ENCODE peak calls at places on chromosome 16, in six cellular contexts. G is stomach, W is HCT116, R is foreskin fibroblast, Y is left lung, C is fibroblast of pulmonary artery. V is an unnamed sample.

GRCh38 chr16:86575754-86576557 is 2.4 kb upstream of the FOXL1 start:
- DNase-seq in W (peak), C (peak), Y (no peak), R (peak), G (peak), V (peak)

GRCh38 chr16:67277999-67278772 is 1.1 kb upstream of the PLEKHG4 start:
- DNase-seq in R (peak), Y (no peak), C (peak), W (no peak), G (no peak), V (no peak)

GRCh38 chr16:2152695-2153506 is 2.7 kb upstream of the TRAF7 start:
- DNase-seq in Y (no peak), G (peak), R (peak), W (no peak), C (no peak), V (no peak)

GRCh38 chr16:65889533-65889966 is 476.9 kb upstream of the CDH5 start:
- DNase-seq in G (no peak), W (no peak), R (no peak), Y (no peak), C (no peak), V (peak)

GRCh38 chr16:58219432-58219831 is 21.5 kb upstream of the CSNK2A2 start:
- DNase-seq in G (no peak), C (no peak), W (no peak), R (no peak), Y (no peak), V (no peak)

GRCh38 chr16:79970551-79971236 is 370.2 kb upstream of the MAF start:
- DNase-seq in W (no peak), Y (no peak), R (no peak), C (peak), G (no peak), V (peak)

GRCh38 chr16:21563676-21564075 is 35.7 kb upstream of the METTL9 start:
- DNase-seq in Y (no peak), C (no peak), R (no peak), W (no peak), G (no peak), V (no peak)

GRCh38 chr16:71350821-71351557 is 7.5 kb upstream of the CALB2 start:
- DNase-seq in Y (no peak), W (no peak), R (no peak), C (no peak), G (no peak), V (no peak)

GRCh38 chr16:79891458-79891857 is 290.9 kb upstream of the MAF start:
- DNase-seq in R (no peak), C (no peak), Y (no peak), W (no peak), G (no peak), V (no peak)

GRCh38 chr16:89230210-89230609 is 12.7 kb downstream of the ZNF778 start:
- DNase-seq in R (no peak), C (no peak), G (no peak), W (no peak), Y (no peak), V (no peak)

GRCh38 chr16:24493859-24494258 is 45.5 kb upstream of the RBBP6 start:
- DNase-seq in G (no peak), W (no peak), R (no peak), C (no peak), Y (no peak), V (no peak)

GRCh38 chr16:52453661-52454060 is 93.3 kb downstream of the TOX3 start:
- DNase-seq in W (no peak), C (no peak), G (no peak), Y (no peak), R (no peak), V (no peak)

GRCh38 chr16:67017810-67018488 is 11.0 kb upstream of the CBFB start:
- DNase-seq in R (peak), Y (peak), W (peak), C (peak), G (peak), V (peak)

GRCh38 chr16:85416267-85417109 is 196.6 kb upstream of the GSE1 start:
- DNase-seq in G (peak), Y (peak), W (peak), R (peak), C (peak), V (peak)

GRCh38 chr16:11233727-11234376 is 22.2 kb downstream of the SOCS1 start:
- DNase-seq in C (no peak), G (no peak), W (no peak), Y (no peak), R (no peak), V (no peak)

GRCh38 chr16:25868966-25869365 is 177.2 kb downstream of the HS3ST4 start:
- DNase-seq in W (no peak), G (no peak), C (no peak), R (no peak), Y (no peak), V (no peak)

GRCh38 chr16:31131841-31132271 is 3.7 kb downstream of the PRSS8 start:
- DNase-seq in Y (no peak), C (no peak), G (peak), W (no peak), R (no peak), V (no peak)

GRCh38 chr16:65071371-65072311 is 50.2 kb downstream of the CDH11 start:
- DNase-seq in W (no peak), R (peak), Y (no peak), C (peak), G (no peak), V (no peak)

GRCh38 chr16:25512041-25512440 is 179.7 kb upstream of the HS3ST4 start:
- DNase-seq in Y (no peak), R (no peak), C (no peak), W (no peak), G (no peak), V (no peak)

GRCh38 chr16:19367335-19367734 is 50.3 kb upstream of the TMC5 start:
- DNase-seq in R (no peak), W (no peak), G (no peak), C (no peak), Y (no peak), V (no peak)

GRCh38 chr16:590875-591200 is 972 bp downstream of the RAB40C start:
- DNase-seq in Y (no peak), W (no peak), G (no peak), R (no peak), C (no peak), V (no peak)
- H3K4me3 ChIP-seq in Y (peak), W (peak), G (peak), R (peak), C (peak), V (peak)

GRCh38 chr16:48810436-48810802 is 200.4 kb upstream of the N4BP1 start:
- DNase-seq in Y (no peak), G (no peak), W (no peak), R (no peak), C (no peak), V (no peak)
- H3K4me3 ChIP-seq in Y (no peak), G (peak), W (no peak), R (no peak), C (no peak), V (no peak)

GRCh38 chr16:5678371-5678770 is 580.8 kb upstream of the EEF2KMT start:
- DNase-seq in G (no peak), R (no peak), W (no peak), Y (no peak), C (no peak), V (no peak)
- H3K4me3 ChIP-seq in G (no peak), R (no peak), W (no peak), Y (no peak), C (no peak), V (no peak)

GRCh38 chr16:9389543-9390207 is 298.2 kb downstream of the HAPSTR1 start:
- DNase-seq in W (no peak), C (no peak), R (no peak), Y (no peak), G (no peak), V (no peak)
- H3K4me3 ChIP-seq in W (no peak), C (no peak), R (no peak), Y (no peak), G (no peak), V (no peak)

DNA sequence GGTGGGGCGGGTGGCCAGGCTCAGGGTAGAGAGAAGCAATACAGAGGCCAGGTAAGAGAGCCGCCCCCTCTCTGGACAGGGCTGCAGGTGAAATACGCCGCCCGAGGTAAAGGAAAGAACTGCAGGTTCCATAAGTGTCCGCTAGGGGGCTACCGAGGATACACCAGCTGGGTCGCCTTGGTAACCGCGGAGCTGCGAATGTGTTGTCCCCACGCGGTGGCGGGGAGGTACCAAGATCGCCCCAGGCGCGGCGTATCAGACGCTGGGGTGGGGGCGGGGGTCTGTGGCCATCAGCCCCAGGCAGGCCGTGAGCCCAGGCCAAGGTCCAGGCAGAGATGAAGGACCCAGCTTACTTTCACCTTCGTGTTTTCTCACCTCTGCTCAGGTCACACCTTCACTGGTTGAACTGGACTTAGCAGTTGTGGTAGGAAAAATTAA is 18.4 kb upstream of the ZFP90 start:
- DNase-seq in G (peak), C (peak), R (peak), Y (peak), W (peak), V (peak)
- H3K4me3 ChIP-seq in G (peak), C (peak), R (peak), Y (no peak), W (no peak), V (peak)

GRCh38 chr16:54430491-54431030 is 144.0 kb upstream of the IRX3 start:
- DNase-seq in R (peak), W (no peak), Y (no peak), C (peak), G (no peak), V (no peak)
- H3K4me3 ChIP-seq in R (peak), W (no peak), Y (no peak), C (no peak), G (no peak), V (no peak)

GRCh38 chr16:84283314-84284167 is 11.1 kb upstream of the WFDC1 start:
- DNase-seq in W (no peak), R (no peak), G (no peak), Y (no peak), C (no peak), V (no peak)

GRCh38 chr16:84282533-84282932 is 12.1 kb upstream of the WFDC1 start:
- DNase-seq in C (no peak), W (no peak), Y (no peak), G (no peak), R (no peak), V (no peak)

GRCh38 chr16:84286568-84287220 is 8.0 kb upstream of the WFDC1 start:
- DNase-seq in Y (no peak), R (peak), C (peak), W (no peak), G (peak), V (no peak)

GRCh38 chr16:84281077-84281476 is 13.6 kb upstream of the WFDC1 start:
- DNase-seq in W (peak), G (no peak), Y (no peak), R (no peak), C (peak), V (no peak)

DNA sequence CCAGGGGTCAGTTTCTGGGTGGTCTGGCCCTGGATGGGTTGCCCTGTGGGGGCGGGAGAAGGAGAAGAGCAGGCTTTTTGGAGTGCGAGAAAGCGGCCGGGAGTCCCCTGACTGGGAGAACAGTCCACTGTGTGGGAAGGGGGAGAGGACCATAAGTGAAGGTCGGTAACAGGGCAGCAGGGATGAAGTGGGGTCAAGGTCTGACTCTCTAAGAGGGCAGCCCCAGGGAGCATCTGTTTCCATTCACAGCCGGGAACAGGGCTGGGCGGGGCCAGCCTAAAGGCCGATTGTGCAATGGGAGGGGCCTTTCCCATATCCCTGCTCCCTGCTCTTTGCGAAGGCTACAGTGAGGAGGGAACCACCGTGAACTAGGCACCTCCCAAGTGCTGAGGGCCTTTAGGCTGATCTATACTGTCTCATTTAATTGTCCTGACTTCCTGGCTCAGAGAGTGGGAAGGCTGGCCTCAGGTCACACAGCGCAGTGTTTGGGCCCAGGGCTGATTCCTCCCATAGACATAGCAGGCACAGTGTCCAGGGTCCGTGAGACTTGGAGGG is 10.4 kb upstream of the WFDC1 start:
- DNase-seq in Y (no peak), R (peak), W (no peak), C (peak), G (peak), V (no peak)
- H3K4me3 ChIP-seq in Y (no peak), R (no peak), W (no peak), C (no peak), G (no peak), V (no peak)

GRCh38 chr16:56679078-56679730 is 3.1 kb upstream of the MT1X start:
- DNase-seq in Y (no peak), R (no peak), C (no peak), G (no peak), W (no peak), V (no peak)

GRCh38 chr16:56672761-56673536 is 3.3 kb downstream of the MT1H start:
- DNase-seq in W (no peak), Y (no peak), R (peak), C (no peak), G (no peak), V (no peak)

GRCh38 chr16:56677474-56677873 is 4.8 kb upstream of the MT1X start:
- DNase-seq in R (no peak), C (no peak), Y (no peak), G (no peak), W (no peak), V (no peak)

GRCh38 chr16:56673916-56674315 is 4.3 kb downstream of the MT1H start:
- DNase-seq in C (peak), W (no peak), Y (no peak), G (peak), R (peak), V (peak)

DNA sequence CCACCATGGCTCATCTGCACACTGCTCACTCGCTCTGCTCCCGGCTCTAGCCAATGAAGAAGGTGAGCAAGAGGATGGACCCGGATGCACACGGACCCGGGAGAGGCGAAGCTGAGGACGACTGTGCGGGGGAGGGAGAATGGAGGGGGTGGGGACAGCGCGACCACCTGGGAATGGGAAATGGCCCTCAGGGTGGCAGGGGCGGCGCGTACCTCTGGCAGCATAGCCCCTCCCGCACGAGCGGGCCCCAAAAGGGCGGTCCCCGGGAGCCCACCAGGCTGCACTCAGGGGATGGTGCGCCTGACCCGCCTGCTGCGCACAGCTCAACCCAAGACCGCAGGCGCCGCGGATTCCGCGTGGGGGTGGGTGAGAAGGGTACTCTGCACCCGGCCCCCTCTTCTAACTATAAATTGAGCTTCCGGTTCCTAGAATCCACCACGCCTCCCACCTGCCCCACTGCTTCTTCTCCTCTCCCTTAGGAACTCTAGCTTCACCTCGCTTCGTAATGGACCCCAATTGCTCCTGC is 6.1 kb downstream of the MT1H start:
- DNase-seq in G (no peak), R (no peak), W (no peak), Y (no peak), C (no peak), V (no peak)
- H3K4me3 ChIP-seq in G (peak), R (no peak), W (no peak), Y (peak), C (peak), V (no peak)

DNA sequence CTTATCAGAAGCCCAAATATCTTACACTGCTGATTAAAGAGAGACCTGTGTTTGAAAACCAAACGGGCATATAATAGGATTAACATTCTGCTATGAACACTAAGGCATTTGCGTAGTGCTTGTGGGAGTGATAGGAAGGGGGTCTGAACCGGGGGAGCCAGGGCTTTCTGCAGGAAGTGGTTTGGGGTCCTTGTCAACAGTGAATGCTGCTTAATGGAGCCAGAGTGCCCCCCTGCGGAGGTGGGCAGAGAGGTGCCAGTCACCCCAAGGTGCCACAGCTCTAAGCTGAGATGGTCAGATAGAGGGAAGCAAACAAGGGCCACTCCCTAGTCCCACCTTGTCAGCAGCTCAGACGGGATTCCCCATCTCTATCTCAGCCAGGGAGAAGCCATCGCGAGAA is 17.6 kb downstream of the NAA60 start:
- DNase-seq in Y (no peak), R (no peak), W (no peak), C (no peak), G (no peak), V (no peak)
- H3K4me3 ChIP-seq in Y (no peak), R (no peak), W (no peak), C (no peak), G (no peak), V (no peak)

DNA sequence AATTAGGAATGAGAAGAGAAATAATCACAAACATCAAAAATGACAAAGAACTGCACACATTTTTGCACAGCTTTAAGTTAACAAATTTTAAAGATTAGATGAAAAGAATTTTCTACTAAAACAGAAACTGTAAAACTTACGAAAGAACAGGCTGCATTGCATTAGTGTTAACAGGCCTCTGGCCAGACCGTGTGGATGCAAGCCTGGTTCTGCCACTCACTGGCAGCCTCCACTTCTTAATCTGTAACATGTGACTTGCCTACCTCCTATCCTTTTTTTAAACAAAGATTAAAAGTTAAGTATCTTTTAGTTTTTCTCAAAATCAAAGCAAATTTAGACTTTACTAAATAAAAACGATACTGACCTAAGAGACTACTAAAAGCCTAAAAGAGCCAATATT is 37.5 kb downstream of the CREBBP start:
- DNase-seq in C (peak), W (no peak), G (no peak), Y (no peak), R (peak), V (no peak)
- H3K4me3 ChIP-seq in C (no peak), W (no peak), G (no peak), Y (no peak), R (no peak), V (no peak)

V was measured in LNCaP clone FGC.